ENCODE peak calls at places on chromosome 6, in four cellular contexts. C is central memory CD8-positive, alpha-beta T cell; N is amygdala; O is RWPE2. T is an unnamed sample.

GRCh38 chr6:2197177-2197671 is 48.2 kb downstream of the GMDS start:
- DNase-seq in N (no peak), C (no peak), O (no peak), T (peak; percentile 19)

GRCh38 chr6:133802861-133803260 is 86.1 kb upstream of the TCF21 start:
- DNase-seq in O (no peak), N (no peak), C (no peak), T (no peak)

GRCh38 chr6:127392301-127392700 is 48.9 kb upstream of the ECHDC1 start:
- DNase-seq in O (no peak), C (no peak), N (no peak), T (no peak)

GRCh38 chr6:72245565-72245964 is 359.2 kb downstream of the RIMS1 start:
- DNase-seq in C (no peak), O (no peak), N (no peak), T (no peak)

GRCh38 chr6:106051241-106051640 is 34.9 kb upstream of the PRDM1 start:
- DNase-seq in C (no peak), O (no peak), N (no peak), T (no peak)

GRCh38 chr6:122628714-122629113 is 18.5 kb downstream of the PKIB start:
- DNase-seq in C (no peak), O (no peak), N (no peak), T (no peak)

GRCh38 chr6:46347669-46348068 is 143.6 kb downstream of the RCAN2 start:
- DNase-seq in N (no peak), O (no peak), C (no peak), T (no peak)

GRCh38 chr6:102085257-102085656 is 691.7 kb downstream of the GRIK2 start:
- DNase-seq in O (no peak), C (no peak), N (no peak), T (no peak)

GRCh38 chr6:135170238-135170637 is 10.9 kb upstream of the MYB start:
- DNase-seq in O (no peak), C (no peak), N (no peak), T (no peak)

GRCh38 chr6:159002432-159003160 is 2.6 kb upstream of the RSPH3 start:
- DNase-seq in N (no peak), C (no peak), O (no peak), T (peak; percentile 81)

GRCh38 chr6:113599444-113599843 is 257.7 kb upstream of the MARCKS start:
- DNase-seq in O (no peak), N (no peak), C (no peak), T (no peak)

GRCh38 chr6:143885116-143885515 is 20.8 kb downstream of the ZC2HC1B start:
- DNase-seq in O (no peak), C (no peak), N (no peak), T (no peak)

GRCh38 chr6:119544325-119545150 is 195.0 kb upstream of the MAN1A1 start:
- DNase-seq in O (no peak), C (no peak), N (no peak), T (no peak)

GRCh38 chr6:78583079-78583478 is 284.3 kb upstream of the IRAK1BP1 start:
- DNase-seq in N (no peak), O (no peak), C (no peak), T (no peak)

GRCh38 chr6:50586074-50586473 is 127.3 kb upstream of the TFAP2D start:
- DNase-seq in N (no peak), O (peak; percentile 20), C (no peak), T (no peak)

GRCh38 chr6:87277123-87277522 is 45.3 kb upstream of the SMIM8 start:
- DNase-seq in O (no peak), N (no peak), C (no peak), T (no peak)

GRCh38 chr6:134138226-134138975 is 86.0 kb upstream of the SLC2A12 start:
- DNase-seq in N (no peak), O (no peak), C (no peak), T (no peak)

GRCh38 chr6:35044145-35044745 is 96.9 kb downstream of the TCP11 start:
- DNase-seq in O (no peak), N (no peak), C (no peak), T (peak; percentile 33)

GRCh38 chr6:99189823-99190721 is 159.4 kb downstream of the FAXC start:
- DNase-seq in C (no peak), O (no peak), N (no peak), T (no peak)

GRCh38 chr6:137870744-137871247 is 3.7 kb downstream of the TNFAIP3 start:
- DNase-seq in O (no peak), N (no peak), C (peak; percentile 60), T (no peak)

GRCh38 chr6:167910652-167911051 is 83.9 kb downstream of the AFDN start:
- DNase-seq in O (no peak), C (no peak), N (no peak), T (no peak)

GRCh38 chr6:81751388-81752083 is 945 bp downstream of the TENT5A start:
- DNase-seq in N (no peak), C (no peak), O (peak; percentile 62), T (peak; percentile 26)

GRCh38 chr6:55670850-55671413 is 91.9 kb upstream of the HMGCLL1 start:
- DNase-seq in C (no peak), N (no peak), O (no peak), T (no peak)

GRCh38 chr6:112179631-112180030 is 74.7 kb downstream of the LAMA4 start:
- DNase-seq in O (no peak), N (no peak), C (no peak), T (no peak)

GRCh38 chr6:170129691-170130171 is 161.1 kb downstream of the DLL1 start:
- DNase-seq in N (no peak), O (peak; percentile 83), C (no peak), T (no peak)

GRCh38 chr6:99225172-99225571 is 124.3 kb downstream of the FAXC start:
- DNase-seq in O (no peak), N (no peak), C (no peak), T (no peak)

GRCh38 chr6:158041370-158041769 is 59.7 kb downstream of the SYNJ2 start:
- DNase-seq in O (no peak), N (no peak), C (no peak), T (peak; percentile 25)

GRCh38 chr6:3825851-3826581 is 23.2 kb upstream of the FAM50B start:
- DNase-seq in O (peak; percentile 94), N (peak; percentile 55), C (no peak), T (peak; percentile 44)